ENCODE peak calls at places on chromosomes 11 and 22, in ten cellular contexts. G is stomach, H is BE2C, X is uterus, Y is fibroblast of the aortic adventitia, K is mammary epithelial cell, O is choroid plexus epithelial cell, D is AG09309, J is cardiac fibroblast, U is fibroblast of mammary gland. P is an unnamed sample.

GRCh38 chr22:39527481-39527961 is 5.0 kb downstream of the RPS19BP1 start:
- DNase-seq in G (peak), H (peak), X (no peak), Y (no peak), K (peak), O (peak), D (no peak), J (no peak), U (no peak), P (no peak)

GRCh38 chr22:50459443-50460140 is 15.2 kb downstream of the SBF1 start:
- DNase-seq in G (no peak), H (no peak), X (no peak), Y (no peak), K (no peak), O (no peak), D (no peak), J (no peak), U (no peak), P (no peak)

GRCh38 chr22:48889209-48889830 is 938.4 kb downstream of the BRD1 start:
- DNase-seq in G (no peak), H (no peak), X (no peak), Y (no peak), K (no peak), O (no peak), D (no peak), J (no peak), U (no peak), P (no peak)

GRCh38 chr11:84993386-84993785 is 633.8 kb downstream of the DLG2 start:
- DNase-seq in G (no peak), H (no peak), X (no peak), Y (peak), K (peak), O (peak), D (no peak), J (no peak), U (peak), P (no peak)

GRCh38 chr22:20977019-20977418 is 5.1 kb upstream of the LZTR1 start:
- DNase-seq in G (no peak), H (no peak), X (no peak), Y (no peak), K (no peak), O (no peak), D (no peak), J (no peak), U (no peak), P (no peak)

GRCh38 chr11:66015936-66016792 is 4.4 kb downstream of the CST6 start:
- DNase-seq in G (no peak), H (no peak), X (no peak), Y (no peak), K (no peak), O (no peak), D (no peak), J (no peak), U (no peak), P (no peak)

GRCh38 chr11:31757245-31757835 is 53.8 kb downstream of the PAX6 start:
- DNase-seq in G (no peak), H (no peak), X (no peak), Y (peak), K (no peak), O (no peak), D (no peak), J (peak), U (peak), P (no peak)

GRCh38 chr11:31690516-31690915 is 120.6 kb downstream of the PAX6 start:
- DNase-seq in G (no peak), H (no peak), X (no peak), Y (peak), K (no peak), O (no peak), D (no peak), J (no peak), U (no peak), P (no peak)

GRCh38 chr11:107859459-107860239 is 1.1 kb upstream of the SLC35F2 start:
- DNase-seq in G (peak), H (no peak), X (no peak), Y (peak), K (peak), O (no peak), D (no peak), J (peak), U (peak), P (no peak)

GRCh38 chr11:68773521-68774187 is 22.3 kb upstream of the TESMIN start:
- DNase-seq in G (no peak), H (no peak), X (no peak), Y (no peak), K (no peak), O (peak), D (no peak), J (peak), U (peak), P (no peak)

GRCh38 chr22:32600184-32600583 is 125.6 kb downstream of the FBXO7 start:
- DNase-seq in G (no peak), H (no peak), X (no peak), Y (no peak), K (no peak), O (no peak), D (no peak), J (no peak), U (no peak), P (no peak)

GRCh38 chr11:113314389-113315301 is at the start of gene TTC12:
- DNase-seq in G (peak), H (peak), X (peak), Y (peak), K (peak), O (peak), D (peak), J (peak), U (peak), P (peak)

GRCh38 chr11:74322667-74323066 is 11.2 kb upstream of the P4HA3 start:
- DNase-seq in G (no peak), H (no peak), X (no peak), Y (peak), K (no peak), O (peak), D (no peak), J (peak), U (peak), P (no peak)

GRCh38 chr11:43532046-43532445 is 148.5 kb upstream of the HSD17B12 start:
- DNase-seq in G (no peak), H (no peak), X (no peak), Y (no peak), K (no peak), O (no peak), D (no peak), J (no peak), U (no peak), P (no peak)

GRCh38 chr11:28983780-28984179 is 875.6 kb downstream of the METTL15 start:
- DNase-seq in G (no peak), H (no peak), X (no peak), Y (no peak), K (no peak), O (no peak), D (no peak), J (no peak), U (no peak), P (no peak)

GRCh38 chr22:28799834-28800307 is 498 bp downstream of the XBP1 start:
- DNase-seq in G (peak), H (peak), X (peak), Y (peak), K (peak), O (peak), D (peak), J (peak), U (peak), P (peak)

GRCh38 chr11:46612326-46612725 is 4.7 kb downstream of the HARBI1 start:
- DNase-seq in G (no peak), H (no peak), X (no peak), Y (no peak), K (no peak), O (no peak), D (no peak), J (no peak), U (no peak), P (no peak)

GRCh38 chr22:32237905-32238304 is 17.2 kb downstream of the SLC5A4 start:
- DNase-seq in G (no peak), H (no peak), X (no peak), Y (no peak), K (no peak), O (no peak), D (no peak), J (no peak), U (no peak), P (no peak)

GRCh38 chr11:1555713-1556153 is 16.3 kb downstream of the DUSP8 start:
- DNase-seq in G (no peak), H (no peak), X (no peak), Y (no peak), K (no peak), O (no peak), D (no peak), J (no peak), U (no peak), P (no peak)

GRCh38 chr22:26588749-26589366 is 1.1 kb downstream of the TPST2 start:
- DNase-seq in G (no peak), H (peak), X (no peak), Y (no peak), K (no peak), O (no peak), D (no peak), J (no peak), U (no peak), P (no peak)

GRCh38 chr22:21739828-21740377 is 4.3 kb upstream of the YPEL1 start:
- DNase-seq in G (no peak), H (no peak), X (no peak), Y (no peak), K (no peak), O (no peak), D (no peak), J (no peak), U (no peak), P (no peak)

GRCh38 chr11:15590131-15590530 is 475.4 kb downstream of the INSC start:
- DNase-seq in G (no peak), H (no peak), X (no peak), Y (peak), K (no peak), O (no peak), D (no peak), J (no peak), U (peak), P (no peak)

GRCh38 chr11:67409781-67410368 is 5.6 kb upstream of the CARNS1 start:
- DNase-seq in G (peak), H (no peak), X (no peak), Y (no peak), K (no peak), O (no peak), D (no peak), J (no peak), U (no peak), P (no peak)

GRCh38 chr22:17823226-17823625 is 49.0 kb upstream of the BID start:
- DNase-seq in G (no peak), H (no peak), X (no peak), Y (no peak), K (no peak), O (no peak), D (no peak), J (no peak), U (no peak), P (no peak)

DNA sequence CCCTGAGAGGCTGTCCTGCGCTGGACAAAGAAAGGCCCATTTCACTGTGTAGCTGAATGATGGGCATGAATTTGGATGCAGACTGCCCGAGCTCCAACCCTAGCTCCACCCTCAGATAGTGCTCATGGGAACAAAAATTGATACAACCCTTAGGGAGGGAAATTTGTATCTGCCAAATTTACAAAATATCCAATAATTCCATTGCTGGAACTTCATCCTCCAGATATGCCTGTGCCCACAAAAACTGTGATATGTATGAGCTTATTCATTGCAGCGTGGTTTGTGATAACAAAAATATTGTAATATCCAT is 2.1 kb downstream of the MS4A8 start:
- DNase-seq in G (no peak), H (no peak), X (no peak), Y (no peak), K (no peak), O (no peak), D (no peak), J (no peak), U (no peak), P (no peak)
- TF ChIP-seq CTCF in G (no peak), H (no peak), X (no peak), Y (no peak), K (no peak), O (no peak), D (no peak), J (no peak), U (no peak), P (no peak)

GRCh38 chr11:24516658-24517057 is 19.8 kb downstream of the LUZP2 start:
- DNase-seq in G (no peak), H (no peak), X (no peak), Y (no peak), K (no peak), O (no peak), D (no peak), J (no peak), U (no peak), P (no peak)

GRCh38 chr11:24513837-24514594 is 17.2 kb downstream of the LUZP2 start:
- DNase-seq in G (no peak), H (no peak), X (no peak), Y (no peak), K (no peak), O (no peak), D (no peak), J (no peak), U (no peak), P (no peak)

GRCh38 chr11:24511518-24511917 is 14.7 kb downstream of the LUZP2 start:
- DNase-seq in G (no peak), H (no peak), X (no peak), Y (no peak), K (no peak), O (peak), D (no peak), J (no peak), U (no peak), P (no peak)

GRCh38 chr11:24521586-24521985 is 24.7 kb downstream of the LUZP2 start:
- DNase-seq in G (no peak), H (no peak), X (no peak), Y (no peak), K (no peak), O (no peak), D (no peak), J (no peak), U (no peak), P (no peak)

GRCh38 chr11:24515632-24516031 is 18.8 kb downstream of the LUZP2 start:
- DNase-seq in G (no peak), H (no peak), X (no peak), Y (no peak), K (no peak), O (no peak), D (no peak), J (no peak), U (no peak), P (no peak)
- TF ChIP-seq CTCF in G (no peak), H (no peak), X (no peak), Y (no peak), K (no peak), O (no peak), D (no peak), J (no peak), U (no peak), P (no peak)

GRCh38 chr11:17932472-17932871 is 80.4 kb downstream of the SERGEF start:
- DNase-seq in G (no peak), H (no peak), X (no peak), Y (no peak), K (no peak), O (no peak), D (no peak), J (no peak), U (no peak), P (no peak)
- TF ChIP-seq CTCF in G (no peak), H (no peak), X (no peak), Y (no peak), K (peak), O (peak), D (no peak), J (no peak), U (peak), P (no peak)

GRCh38 chr11:104531075-104531474 is 367.1 kb upstream of the PDGFD start:
- DNase-seq in G (no peak), H (no peak), X (no peak), Y (no peak), K (peak), O (peak), D (no peak), J (no peak), U (peak), P (no peak)
- TF ChIP-seq CTCF in G (no peak), H (peak), X (no peak), Y (no peak), K (peak), O (peak), D (no peak), J (peak), U (peak), P (peak)

GRCh38 chr11:22244986-22245592 is 52.2 kb downstream of the ANO5 start:
- DNase-seq in G (peak), H (peak), X (no peak), Y (peak), K (peak), O (peak), D (peak), J (peak), U (peak), P (peak)
- TF ChIP-seq CTCF in G (peak), H (peak), X (no peak), Y (peak), K (peak), O (peak), D (peak), J (peak), U (peak), P (peak)

DNA sequence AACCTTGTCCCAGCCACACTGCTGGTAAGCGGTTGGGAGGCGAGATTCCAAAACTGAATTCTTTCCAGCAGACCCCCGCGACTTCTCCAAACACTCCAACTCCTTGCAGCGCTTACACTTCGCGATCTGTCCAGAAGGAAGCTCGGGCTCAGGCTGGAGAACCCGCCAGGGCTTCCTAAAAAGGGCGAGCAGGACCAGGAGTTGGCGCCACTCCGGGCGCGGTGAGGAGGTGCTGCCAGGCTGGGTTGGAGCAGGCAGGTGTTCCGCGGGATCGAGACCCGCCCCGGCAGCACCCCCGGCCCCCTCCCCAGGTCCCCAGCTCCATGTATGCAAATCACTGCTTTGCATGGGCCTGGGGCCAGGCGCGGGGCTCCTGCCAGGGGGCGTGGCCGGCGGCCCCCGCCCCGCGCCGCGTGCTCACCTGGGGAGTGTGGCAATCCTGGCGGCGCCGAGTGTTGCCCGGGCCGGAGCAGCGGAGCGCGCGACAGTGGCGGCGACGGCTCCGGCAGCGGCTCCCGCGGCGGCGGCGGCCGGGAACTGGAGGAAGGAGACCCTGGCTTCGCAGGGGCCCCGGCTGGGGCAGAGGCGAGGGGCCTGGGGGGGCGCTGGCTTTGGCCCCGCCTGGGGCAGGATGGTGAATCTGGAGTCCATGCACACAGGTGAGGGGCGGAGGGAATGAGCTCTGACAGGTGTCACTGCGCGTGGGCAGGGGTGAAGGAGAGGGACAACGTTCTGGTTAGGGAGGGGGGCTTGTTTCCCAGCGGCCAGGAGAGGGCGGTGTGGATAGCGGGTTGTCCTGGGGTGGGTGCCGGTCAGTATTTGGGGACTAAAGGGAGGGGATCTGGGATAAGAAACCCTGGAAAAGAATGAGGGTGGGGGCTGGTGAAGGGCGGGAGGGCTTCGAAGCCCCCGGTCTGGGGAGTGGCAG is at the start of gene POU2F3:
- DNase-seq in G (peak), H (no peak), X (no peak), Y (no peak), K (no peak), O (no peak), D (no peak), J (no peak), U (no peak), P (no peak)
- TF ChIP-seq CTCF in G (no peak), H (peak), X (no peak), Y (peak), K (peak), O (peak), D (no peak), J (no peak), U (peak), P (peak)

GRCh38 chr11:110098645-110099044 is 5.5 kb downstream of the ZC3H12C start:
- DNase-seq in G (no peak), H (no peak), X (no peak), Y (no peak), K (peak), O (peak), D (no peak), J (no peak), U (peak), P (no peak)
- TF ChIP-seq CTCF in G (no peak), H (no peak), X (no peak), Y (no peak), K (peak), O (no peak), D (no peak), J (no peak), U (no peak), P (no peak)

GRCh38 chr11:64165482-64165841 is 451 bp downstream of the MACROD1 start:
- DNase-seq in G (no peak), H (peak), X (no peak), Y (no peak), K (no peak), O (no peak), D (no peak), J (no peak), U (no peak), P (no peak)
- TF ChIP-seq CTCF in G (no peak), H (no peak), X (no peak), Y (no peak), K (no peak), O (no peak), D (peak), J (no peak), U (no peak), P (no peak)

GRCh38 chr11:101844608-101845007 is 70.2 kb upstream of the CEP126 start:
- DNase-seq in G (no peak), H (no peak), X (no peak), Y (no peak), K (no peak), O (no peak), D (no peak), J (no peak), U (no peak), P (no peak)

DNA sequence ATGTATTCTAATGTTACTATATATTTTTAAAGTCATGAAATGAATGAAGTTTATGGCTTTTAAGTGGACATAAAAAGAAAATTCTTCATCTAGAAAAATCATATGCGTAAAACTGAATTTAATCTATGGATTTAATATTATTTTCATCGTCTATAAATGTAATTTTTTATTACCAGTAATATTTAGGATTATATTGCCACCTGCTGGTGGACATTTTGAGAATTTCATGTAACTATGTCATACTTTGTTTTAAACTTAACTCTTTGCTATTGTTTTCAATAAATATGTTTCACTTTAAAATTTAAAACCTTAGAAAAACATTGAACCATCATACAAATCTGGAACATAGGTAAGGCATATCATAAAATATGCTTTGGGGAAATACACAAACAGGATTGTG is 66.5 kb upstream of the CEP126 start:
- DNase-seq in G (no peak), H (peak), X (no peak), Y (peak), K (no peak), O (peak), D (no peak), J (peak), U (peak), P (no peak)
- TF ChIP-seq CTCF in G (peak), H (no peak), X (peak), Y (peak), K (peak), O (peak), D (no peak), J (peak), U (peak), P (peak)

DNA sequence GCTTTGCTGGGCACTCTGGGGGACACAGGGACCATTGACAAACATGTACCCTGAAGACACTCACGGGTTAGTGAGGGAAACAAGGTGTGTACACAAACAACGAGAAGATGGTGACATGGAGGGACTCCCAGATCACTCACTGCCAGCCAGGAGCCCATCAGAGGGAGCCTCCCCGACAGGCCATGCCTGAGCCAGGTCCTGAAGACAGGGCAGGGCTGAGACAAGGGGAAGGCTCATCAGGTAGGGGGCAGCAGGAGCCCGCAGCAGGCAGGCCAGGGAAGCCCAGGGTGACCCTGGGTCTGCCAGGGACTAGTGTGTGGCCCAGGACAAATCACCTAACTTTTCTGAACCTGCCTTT is 127.9 kb downstream of the BUD13 start:
- DNase-seq in G (no peak), H (no peak), X (no peak), Y (no peak), K (no peak), O (no peak), D (no peak), J (no peak), U (no peak), P (no peak)
- TF ChIP-seq CTCF in G (no peak), H (peak), X (no peak), Y (no peak), K (no peak), O (no peak), D (no peak), J (no peak), U (no peak), P (no peak)